ENCODE peak calls at places on chromosomes 16 and 17, in four cellular contexts. One of them, this sample, is unnamed.

GRCh38 chr17:49494937-49495841 is at the start of gene NGFR:
- DNase-seq in bronchial epithelial cell: peak
- DNase-seq in germinal center: peak
- DNase-seq in heart left ventricle: peak
- DNase-seq in this sample: no peak

GRCh38 chr17:81350320-81350686 is 45.0 kb upstream of the BAHCC1 start:
- DNase-seq in bronchial epithelial cell: peak
- DNase-seq in germinal center: no peak
- DNase-seq in heart left ventricle: no peak
- DNase-seq in this sample: no peak

GRCh38 chr16:46961373-46962353 is 11.8 kb downstream of the DNAJA2 start:
- DNase-seq in bronchial epithelial cell: no peak
- DNase-seq in germinal center: no peak
- DNase-seq in heart left ventricle: no peak
- DNase-seq in this sample: no peak

GRCh38 chr16:25155553-25156460 is 44.3 kb downstream of the LCMT1 start:
- DNase-seq in bronchial epithelial cell: no peak
- DNase-seq in germinal center: no peak
- DNase-seq in heart left ventricle: no peak
- DNase-seq in this sample: peak

GRCh38 chr17:6147054-6147453 is 76.9 kb downstream of the WSCD1 start:
- DNase-seq in bronchial epithelial cell: no peak
- DNase-seq in germinal center: no peak
- DNase-seq in heart left ventricle: no peak
- DNase-seq in this sample: no peak

GRCh38 chr17:80609757-80610156 is 65.1 kb downstream of the RPTOR start:
- DNase-seq in bronchial epithelial cell: no peak
- DNase-seq in germinal center: no peak
- DNase-seq in heart left ventricle: no peak
- DNase-seq in this sample: no peak

GRCh38 chr16:86590501-86591144 is 12.3 kb downstream of the FOXL1 start:
- DNase-seq in bronchial epithelial cell: peak
- DNase-seq in germinal center: no peak
- DNase-seq in heart left ventricle: no peak
- DNase-seq in this sample: peak

GRCh38 chr17:38728290-38728831 is 1.8 kb upstream of the CISD3 start:
- DNase-seq in bronchial epithelial cell: no peak
- DNase-seq in germinal center: no peak
- DNase-seq in heart left ventricle: no peak
- DNase-seq in this sample: no peak

GRCh38 chr17:1495265-1495664 is 2.8 kb upstream of the MYO1C start:
- DNase-seq in bronchial epithelial cell: no peak
- DNase-seq in germinal center: no peak
- DNase-seq in heart left ventricle: peak
- DNase-seq in this sample: peak

GRCh38 chr16:28210979-28211505 is 723 bp downstream of the XPO6 start:
- DNase-seq in bronchial epithelial cell: peak
- DNase-seq in germinal center: peak
- DNase-seq in heart left ventricle: peak
- DNase-seq in this sample: peak

GRCh38 chr17:82551779-82552457 is 32.4 kb downstream of the FOXK2 start:
- DNase-seq in bronchial epithelial cell: peak
- DNase-seq in germinal center: peak
- DNase-seq in heart left ventricle: peak
- DNase-seq in this sample: peak

GRCh38 chr17:76271669-76272540 is 6.8 kb downstream of the UBALD2 start:
- DNase-seq in bronchial epithelial cell: no peak
- DNase-seq in germinal center: peak
- DNase-seq in heart left ventricle: no peak
- DNase-seq in this sample: no peak

GRCh38 chr17:6463616-6464445 is 19.6 kb downstream of the PIMREG start:
- DNase-seq in bronchial epithelial cell: no peak
- DNase-seq in germinal center: no peak
- DNase-seq in heart left ventricle: no peak
- DNase-seq in this sample: no peak

GRCh38 chr17:76009447-76009846 is 8.8 kb downstream of the CDK3 start:
- DNase-seq in bronchial epithelial cell: no peak
- DNase-seq in germinal center: no peak
- DNase-seq in heart left ventricle: no peak
- DNase-seq in this sample: no peak

GRCh38 chr17:43581130-43581529 is 35.0 kb upstream of the ETV4 start:
- DNase-seq in bronchial epithelial cell: no peak
- DNase-seq in germinal center: no peak
- DNase-seq in heart left ventricle: no peak
- DNase-seq in this sample: no peak

GRCh38 chr16:3216263-3216640 is 18.7 kb downstream of the ZNF200 start:
- DNase-seq in bronchial epithelial cell: no peak
- DNase-seq in germinal center: no peak
- DNase-seq in heart left ventricle: no peak
- DNase-seq in this sample: no peak

GRCh38 chr17:65154770-65155589 is 17.8 kb downstream of the RGS9 start:
- DNase-seq in bronchial epithelial cell: peak
- DNase-seq in germinal center: peak
- DNase-seq in heart left ventricle: no peak
- DNase-seq in this sample: peak

GRCh38 chr16:66502020-66502913 is 47.7 kb downstream of the TK2 start:
- DNase-seq in bronchial epithelial cell: no peak
- DNase-seq in germinal center: no peak
- DNase-seq in heart left ventricle: peak
- DNase-seq in this sample: peak

GRCh38 chr16:31860508-31860907 is 13.1 kb upstream of the ZNF267 start:
- DNase-seq in bronchial epithelial cell: no peak
- DNase-seq in germinal center: no peak
- DNase-seq in heart left ventricle: no peak
- DNase-seq in this sample: no peak

GRCh38 chr17:60916043-60916442 is 238.4 kb downstream of the BCAS3 start:
- DNase-seq in bronchial epithelial cell: no peak
- DNase-seq in germinal center: no peak
- DNase-seq in heart left ventricle: no peak
- DNase-seq in this sample: no peak

GRCh38 chr16:21704733-21705132 is 41.0 kb downstream of the OTOA start:
- DNase-seq in bronchial epithelial cell: no peak
- DNase-seq in germinal center: no peak
- DNase-seq in heart left ventricle: no peak
- DNase-seq in this sample: no peak

GRCh38 chr16:85860413-85861094 is 38.4 kb upstream of the IRF8 start:
- DNase-seq in bronchial epithelial cell: no peak
- DNase-seq in germinal center: no peak
- DNase-seq in heart left ventricle: no peak
- DNase-seq in this sample: no peak

GRCh38 chr16:35908942-35909341 is 2449.5 kb downstream of the TP53TG3F start:
- DNase-seq in bronchial epithelial cell: no peak
- DNase-seq in germinal center: no peak
- DNase-seq in heart left ventricle: no peak
- DNase-seq in this sample: no peak

GRCh38 chr16:15879255-15879804 is 9.1 kb downstream of the CEP20 start:
- DNase-seq in bronchial epithelial cell: peak
- DNase-seq in germinal center: no peak
- DNase-seq in heart left ventricle: no peak
- DNase-seq in this sample: peak

GRCh38 chr17:9266031-9266680 is 244.8 kb downstream of the NTN1 start:
- DNase-seq in bronchial epithelial cell: no peak
- DNase-seq in germinal center: no peak
- DNase-seq in heart left ventricle: no peak
- DNase-seq in this sample: no peak

GRCh38 chr16:24677388-24677787 is 52.1 kb upstream of the TNRC6A start:
- DNase-seq in bronchial epithelial cell: no peak
- DNase-seq in germinal center: no peak
- DNase-seq in heart left ventricle: no peak
- DNase-seq in this sample: no peak

GRCh38 chr16:75443301-75443700 is 10.0 kb upstream of the CFDP1 start:
- DNase-seq in bronchial epithelial cell: no peak
- DNase-seq in germinal center: no peak
- DNase-seq in heart left ventricle: no peak
- DNase-seq in this sample: no peak

GRCh38 chr16:20904507-20905079 is 4.0 kb downstream of the LYRM1 start:
- DNase-seq in bronchial epithelial cell: peak
- DNase-seq in germinal center: peak
- DNase-seq in heart left ventricle: no peak
- DNase-seq in this sample: peak